ENCODE peak calls at places on chromosomes 6 and 20, in four cellular contexts. B is spleen, S is uterus, U is HepG2. Y is an unnamed sample.

GRCh38 chr6:40855481-40855880 is 183.5 kb downstream of the UNC5CL start:
- DNase-seq in U (no peak), S (no peak), B (no peak), Y (no peak)

GRCh38 chr6:86581833-86582232 is 355.5 kb upstream of the HTR1E start:
- DNase-seq in B (no peak), U (no peak), S (no peak), Y (no peak)

GRCh38 chr6:54892831-54893230 is 46.3 kb downstream of the FAM83B start:
- DNase-seq in S (no peak), U (no peak), B (no peak), Y (peak)

GRCh38 chr6:117550078-117550600 is 52.2 kb downstream of the GOPC start:
- DNase-seq in S (no peak), U (no peak), B (no peak), Y (no peak)

GRCh38 chr6:161465403-161465802 is 191.5 kb upstream of the AGPAT4 start:
- DNase-seq in U (no peak), B (no peak), S (no peak), Y (no peak)

GRCh38 chr6:118743744-118744143 is 92.4 kb upstream of the CEP85L start:
- DNase-seq in S (no peak), U (no peak), B (no peak), Y (peak)

GRCh38 chr6:145076110-145076841 is 659.0 kb downstream of the EPM2A start:
- DNase-seq in B (no peak), S (no peak), U (no peak), Y (no peak)

GRCh38 chr6:134950482-134950881 is 581 bp upstream of the ALDH8A1 start:
- DNase-seq in B (no peak), S (no peak), U (no peak), Y (no peak)

GRCh38 chr6:13044390-13044789 is 283.9 kb downstream of the TBC1D7 start:
- DNase-seq in B (no peak), S (no peak), U (peak), Y (no peak)

GRCh38 chr20:44247676-44248419 is 740 bp downstream of the GDAP1L1 start:
- DNase-seq in B (no peak), U (peak), S (no peak), Y (peak)

GRCh38 chr6:166306378-166307081 is 1.7 kb downstream of the PRR18 start:
- DNase-seq in U (peak), B (no peak), S (no peak), Y (no peak)

GRCh38 chr20:45138451-45139300 is 14.4 kb upstream of the WFDC12 start:
- DNase-seq in B (peak), S (no peak), U (peak), Y (no peak)

Y was measured in foreskin fibroblast.